ENCODE peak calls at places on chromosomes 11 and 22, in ten cellular contexts. X is HS-27A, V is KBM-7, G is iPS-NIHi11, N is HTR-8/SVneo, U is body of pancreas, Q is nephron progenitor cell, K is anterior cingulate cortex, T is omental fat pad, M is kidney. B is an unnamed sample.

GRCh38 chr11:10751581-10751940 is 515 bp downstream of the CTR9 start:
- DNase-seq in X (no peak), U (no peak), T (no peak), M (no peak), V (no peak), Q (no peak), K (no peak), N (no peak), G (no peak), B (no peak)

GRCh38 chr22:31144223-31144622 is 3.9 kb upstream of the PLA2G3 start:
- DNase-seq in T (no peak), N (no peak), U (no peak), X (no peak), M (no peak), G (no peak), V (no peak), K (no peak), Q (no peak), B (no peak)

GRCh38 chr11:94130589-94131362 is 2.1 kb downstream of the PANX1 start:
- DNase-seq in Q (no peak), K (no peak), M (no peak), N (no peak), U (no peak), X (no peak), V (no peak), G (no peak), T (peak), B (no peak)

GRCh38 chr22:44595841-44596341 is 97.9 kb upstream of the RTL6 start:
- DNase-seq in V (peak), G (no peak), T (no peak), N (no peak), U (peak), X (no peak), M (no peak), Q (peak), K (no peak), B (no peak)

GRCh38 chr22:41661088-41661487 is 27.6 kb downstream of the SNU13 start:
- DNase-seq in T (no peak), M (no peak), K (no peak), N (no peak), G (no peak), Q (no peak), U (no peak), V (no peak), X (no peak), B (no peak)

GRCh38 chr11:118705796-118706545 is 26.5 kb upstream of the TREH start:
- DNase-seq in G (no peak), K (no peak), U (no peak), X (no peak), M (no peak), T (no peak), Q (no peak), N (no peak), V (no peak), B (no peak)

GRCh38 chr11:24509114-24509513 is 12.3 kb downstream of the LUZP2 start:
- DNase-seq in X (no peak), V (no peak), M (no peak), N (no peak), Q (no peak), U (no peak), K (no peak), G (no peak), T (no peak), B (no peak)

GRCh38 chr22:23098718-23099524 is 28.6 kb downstream of the GNAZ start:
- DNase-seq in M (no peak), Q (no peak), T (no peak), V (no peak), G (no peak), U (peak), K (peak), N (no peak), X (no peak), B (no peak)

GRCh38 chr11:75500742-75501141 is 25.0 kb downstream of the GDPD5 start:
- DNase-seq in G (no peak), X (no peak), V (no peak), N (no peak), U (no peak), K (no peak), M (no peak), T (no peak), Q (no peak), B (no peak)

GRCh38 chr11:88704505-88704904 is 361.3 kb downstream of the GRM5 start:
- DNase-seq in V (no peak), G (peak), K (no peak), Q (peak), N (no peak), X (no peak), T (no peak), U (no peak), M (no peak), B (no peak)

GRCh38 chr11:69125861-69126260 is 29.9 kb upstream of the SMIM38 start:
- DNase-seq in K (no peak), M (peak), U (no peak), G (no peak), X (no peak), Q (no peak), V (no peak), T (no peak), N (no peak), B (no peak)

GRCh38 chr22:43100223-43100622 is 10.3 kb upstream of the BIK start:
- DNase-seq in T (no peak), M (no peak), G (no peak), V (no peak), K (no peak), X (no peak), N (no peak), Q (no peak), U (no peak), B (no peak)

GRCh38 chr11:17563248-17563647 is 16.2 kb downstream of the OTOG start:
- DNase-seq in M (peak), X (no peak), G (peak), N (peak), K (no peak), Q (no peak), V (peak), T (no peak), U (no peak), B (no peak)

GRCh38 chr22:43537019-43537585 is 125.3 kb downstream of the MPPED1 start:
- DNase-seq in Q (no peak), X (no peak), K (no peak), G (no peak), M (peak), V (peak), U (no peak), N (peak), T (no peak), B (no peak)

GRCh38 chr22:25582946-25583345 is 18.5 kb downstream of the GRK3 start:
- DNase-seq in K (no peak), T (no peak), Q (no peak), G (no peak), V (no peak), N (no peak), U (no peak), M (no peak), X (no peak), B (no peak)

GRCh38 chr11:2445948-2446551 is 1.2 kb downstream of the KCNQ1 start:
- DNase-seq in X (no peak), N (no peak), K (no peak), T (no peak), G (peak), M (peak), Q (no peak), V (no peak), U (peak), B (no peak)

GRCh38 chr11:75523811-75524401 is 1.8 kb downstream of the GDPD5 start:
- DNase-seq in K (no peak), M (no peak), X (no peak), Q (no peak), G (no peak), T (no peak), U (peak), V (no peak), N (no peak), B (no peak)

GRCh38 chr11:120219157-120219934 is 8.5 kb downstream of the OAF start:
- DNase-seq in T (no peak), G (no peak), V (no peak), Q (no peak), X (no peak), K (no peak), N (no peak), M (no peak), U (peak), B (no peak)

GRCh38 chr11:34157163-34157562 is 51.7 kb downstream of the NAT10 start:
- DNase-seq in K (no peak), Q (no peak), T (no peak), N (no peak), G (no peak), U (peak), V (no peak), X (no peak), M (no peak), B (no peak)

GRCh38 chr11:133570376-133570775 is 38.1 kb upstream of the OPCML start:
- DNase-seq in V (no peak), G (no peak), T (no peak), Q (no peak), N (no peak), K (no peak), U (no peak), M (no peak), X (no peak), B (no peak)

GRCh38 chr22:45966320-45966891 is 10.6 kb downstream of the WNT7B start:
- DNase-seq in V (no peak), M (no peak), G (no peak), T (no peak), K (no peak), X (no peak), N (no peak), Q (no peak), U (peak), B (no peak)

GRCh38 chr11:70505331-70505731 is 107.0 kb downstream of the CTTN start:
- DNase-seq in U (no peak), M (peak), X (no peak), K (no peak), V (no peak), G (no peak), T (no peak), Q (no peak), N (no peak), B (no peak)

GRCh38 chr11:62593434-62594044 is 2.2 kb upstream of the TUT1 start:
- DNase-seq in U (peak), Q (peak), M (peak), X (no peak), N (peak), T (peak), V (peak), G (peak), K (peak), B (peak)

GRCh38 chr22:27181537-27181936 is 524.1 kb downstream of the MIAT start:
- DNase-seq in G (no peak), M (no peak), N (no peak), K (no peak), V (no peak), U (no peak), T (no peak), X (no peak), Q (no peak), B (no peak)

GRCh38 chr11:9802291-9802861 is 138.5 kb downstream of the SWAP70 start:
- DNase-seq in M (no peak), V (no peak), N (no peak), K (no peak), Q (no peak), U (no peak), X (peak), G (no peak), T (no peak), B (no peak)

GRCh38 chr11:119375629-119376196 is 5.8 kb downstream of the USP2 start:
- DNase-seq in N (no peak), K (peak), M (peak), Q (no peak), U (peak), T (no peak), V (no peak), X (no peak), G (no peak), B (no peak)

GRCh38 chr22:42645341-42645937 is 3.8 kb downstream of the CYB5R3 start:
- DNase-seq in T (no peak), M (no peak), V (no peak), G (no peak), Q (no peak), X (no peak), U (peak), K (no peak), N (no peak), B (no peak)

GRCh38 chr22:29617922-29618629 is 14.6 kb downstream of the NF2 start:
- DNase-seq in U (peak), T (no peak), Q (no peak), G (peak), V (no peak), K (no peak), M (no peak), X (no peak), N (peak), B (no peak)